ENCODE peak calls at places on chromosomes 11 and 22, in five cellular contexts. One of them, this sample, is unnamed.

GRCh38 chr22:28981818-28982499 is 79.7 kb downstream of the C22orf31 start:
- DNase-seq in gastrocnemius medialis: no peak
- DNase-seq in endothelial cell of umbilical vein: no peak
- DNase-seq in astrocyte: no peak
- DNase-seq in cardiac muscle cell: no peak
- DNase-seq in this sample: no peak

GRCh38 chr11:112082729-112083128 is 3.8 kb downstream of the TIMM8B start:
- DNase-seq in gastrocnemius medialis: peak; percentile 61
- DNase-seq in astrocyte: peak; percentile 53
- DNase-seq in endothelial cell of umbilical vein: no peak
- DNase-seq in cardiac muscle cell: no peak
- DNase-seq in this sample: peak; percentile 54

GRCh38 chr11:8717876-8718753 is 35.5 kb downstream of the RPL27A start:
- DNase-seq in gastrocnemius medialis: peak; percentile 61
- DNase-seq in cardiac muscle cell: no peak
- DNase-seq in endothelial cell of umbilical vein: peak; percentile 78
- DNase-seq in astrocyte: peak; percentile 92
- DNase-seq in this sample: peak; percentile 72

GRCh38 chr11:129106788-129107187 is 85.3 kb downstream of the ARHGAP32 start:
- DNase-seq in endothelial cell of umbilical vein: no peak
- DNase-seq in gastrocnemius medialis: no peak
- DNase-seq in astrocyte: no peak
- DNase-seq in cardiac muscle cell: no peak
- DNase-seq in this sample: no peak

GRCh38 chr11:75338516-75339218 is 12.8 kb downstream of the ARRB1 start:
- DNase-seq in astrocyte: peak; percentile 47
- DNase-seq in gastrocnemius medialis: no peak
- DNase-seq in endothelial cell of umbilical vein: peak; percentile 14
- DNase-seq in cardiac muscle cell: no peak
- DNase-seq in this sample: peak; percentile 24

GRCh38 chr11:20315800-20316199 is 47.7 kb upstream of the HTATIP2 start:
- DNase-seq in gastrocnemius medialis: no peak
- DNase-seq in endothelial cell of umbilical vein: no peak
- DNase-seq in cardiac muscle cell: no peak
- DNase-seq in astrocyte: no peak
- DNase-seq in this sample: no peak

GRCh38 chr11:65931773-65932557 is 12.7 kb downstream of the DRAP1 start:
- DNase-seq in endothelial cell of umbilical vein: no peak
- DNase-seq in cardiac muscle cell: no peak
- DNase-seq in gastrocnemius medialis: no peak
- DNase-seq in astrocyte: no peak
- DNase-seq in this sample: no peak

GRCh38 chr22:37309221-37310074 is 27.1 kb downstream of the CYTH4 start:
- DNase-seq in cardiac muscle cell: no peak
- DNase-seq in astrocyte: no peak
- DNase-seq in endothelial cell of umbilical vein: no peak
- DNase-seq in gastrocnemius medialis: peak; percentile 22
- DNase-seq in this sample: no peak

GRCh38 chr11:1826552-1827094 is 8.2 kb upstream of the SYT8 start:
- DNase-seq in endothelial cell of umbilical vein: no peak
- DNase-seq in astrocyte: peak; percentile 84
- DNase-seq in gastrocnemius medialis: no peak
- DNase-seq in cardiac muscle cell: no peak
- DNase-seq in this sample: peak; percentile 67

GRCh38 chr11:29251738-29252137 is 765.1 kb downstream of the KCNA4 start:
- DNase-seq in cardiac muscle cell: no peak
- DNase-seq in astrocyte: no peak
- DNase-seq in endothelial cell of umbilical vein: no peak
- DNase-seq in gastrocnemius medialis: no peak
- DNase-seq in this sample: no peak

GRCh38 chr22:19448739-19449421 is 1.4 kb upstream of the C22orf39 start:
- DNase-seq in cardiac muscle cell: no peak
- DNase-seq in endothelial cell of umbilical vein: no peak
- DNase-seq in gastrocnemius medialis: no peak
- DNase-seq in astrocyte: no peak
- DNase-seq in this sample: no peak

GRCh38 chr11:2419638-2420501 is 19.3 kb downstream of the TSSC4 start:
- DNase-seq in cardiac muscle cell: peak; percentile 86
- DNase-seq in endothelial cell of umbilical vein: peak; percentile 77
- DNase-seq in astrocyte: peak; percentile 39
- DNase-seq in gastrocnemius medialis: peak; percentile 64
- DNase-seq in this sample: peak; percentile 48

GRCh38 chr11:35185696-35186095 is 46.7 kb downstream of the CD44 start:
- DNase-seq in gastrocnemius medialis: no peak
- DNase-seq in cardiac muscle cell: peak; percentile 49
- DNase-seq in astrocyte: peak; percentile 59
- DNase-seq in endothelial cell of umbilical vein: no peak
- DNase-seq in this sample: peak; percentile 38

GRCh38 chr11:29214833-29215232 is 802.0 kb downstream of the KCNA4 start:
- DNase-seq in astrocyte: no peak
- DNase-seq in gastrocnemius medialis: no peak
- DNase-seq in endothelial cell of umbilical vein: no peak
- DNase-seq in cardiac muscle cell: no peak
- DNase-seq in this sample: no peak

GRCh38 chr11:65663634-65664200 is 1.0 kb upstream of the RELA start:
- DNase-seq in endothelial cell of umbilical vein: peak; percentile 63
- DNase-seq in gastrocnemius medialis: peak; percentile 56
- DNase-seq in astrocyte: peak; percentile 29
- DNase-seq in cardiac muscle cell: no peak
- DNase-seq in this sample: no peak

GRCh38 chr11:66133216-66133775 is 63.2 kb downstream of the PACS1 start:
- DNase-seq in endothelial cell of umbilical vein: no peak
- DNase-seq in cardiac muscle cell: no peak
- DNase-seq in gastrocnemius medialis: no peak
- DNase-seq in astrocyte: no peak
- DNase-seq in this sample: no peak

GRCh38 chr22:17213976-17214375 is 5.3 kb downstream of the ADA2 start:
- DNase-seq in cardiac muscle cell: peak; percentile 59
- DNase-seq in astrocyte: no peak
- DNase-seq in gastrocnemius medialis: peak; percentile 73
- DNase-seq in endothelial cell of umbilical vein: peak; percentile 40
- DNase-seq in this sample: peak; percentile 27

GRCh38 chr22:47453049-47453448 is 690.6 kb downstream of the TBC1D22A start:
- DNase-seq in astrocyte: no peak
- DNase-seq in endothelial cell of umbilical vein: no peak
- DNase-seq in gastrocnemius medialis: no peak
- DNase-seq in cardiac muscle cell: no peak
- DNase-seq in this sample: no peak

GRCh38 chr22:47449508-47450270 is 687.2 kb downstream of the TBC1D22A start:
- DNase-seq in cardiac muscle cell: no peak
- DNase-seq in endothelial cell of umbilical vein: no peak
- DNase-seq in gastrocnemius medialis: no peak
- DNase-seq in astrocyte: no peak
- DNase-seq in this sample: no peak

GRCh38 chr22:47448231-47449035 is 686.0 kb downstream of the TBC1D22A start:
- DNase-seq in astrocyte: no peak
- DNase-seq in cardiac muscle cell: no peak
- DNase-seq in gastrocnemius medialis: no peak
- DNase-seq in endothelial cell of umbilical vein: no peak
- DNase-seq in this sample: no peak

GRCh38 chr22:47450876-47451475 is 688.5 kb downstream of the TBC1D22A start:
- DNase-seq in astrocyte: no peak
- DNase-seq in endothelial cell of umbilical vein: no peak
- DNase-seq in cardiac muscle cell: no peak
- DNase-seq in gastrocnemius medialis: no peak
- DNase-seq in this sample: no peak

DNA sequence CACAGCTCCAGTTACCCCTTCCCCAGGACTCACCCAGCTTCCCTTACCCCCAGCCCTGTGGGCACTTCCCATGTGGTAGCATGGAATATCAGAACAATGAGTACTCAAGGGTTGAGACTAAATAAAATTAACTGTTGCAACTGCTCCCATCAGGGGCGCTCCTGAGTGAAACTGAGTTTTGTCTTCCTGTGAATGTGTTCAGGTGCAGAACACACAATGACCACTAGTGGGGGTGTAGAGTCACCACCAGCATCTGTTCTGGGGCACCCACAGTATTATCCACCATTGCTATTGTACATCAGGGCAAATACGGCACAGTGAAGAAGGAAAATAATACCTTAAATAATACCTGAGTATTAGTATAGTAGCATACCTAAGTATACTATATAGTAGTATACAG is 689.7 kb downstream of the TBC1D22A start:
- DNase-seq in endothelial cell of umbilical vein: no peak
- DNase-seq in gastrocnemius medialis: no peak
- DNase-seq in astrocyte: no peak
- DNase-seq in cardiac muscle cell: no peak
- DNase-seq in this sample: no peak
- TF ChIP-seq CTCF in endothelial cell of umbilical vein: no peak
- TF ChIP-seq CTCF in gastrocnemius medialis: no peak
- TF ChIP-seq CTCF in astrocyte: no peak
- TF ChIP-seq CTCF in cardiac muscle cell: no peak
- TF ChIP-seq CTCF in this sample: peak; percentile 18

GRCh38 chr11:126282742-126283591 is at the start of gene TIRAP:
- DNase-seq in gastrocnemius medialis: peak; percentile 59
- DNase-seq in astrocyte: peak; percentile 29
- DNase-seq in endothelial cell of umbilical vein: peak; percentile 55
- DNase-seq in cardiac muscle cell: peak; percentile 65
- DNase-seq in this sample: peak; percentile 19

GRCh38 chr11:126281245-126281644 is 1.6 kb upstream of the TIRAP start:
- DNase-seq in gastrocnemius medialis: no peak
- DNase-seq in endothelial cell of umbilical vein: no peak
- DNase-seq in astrocyte: no peak
- DNase-seq in cardiac muscle cell: peak; percentile 64
- DNase-seq in this sample: no peak

GRCh38 chr11:126280595-126280994 is 2.3 kb upstream of the TIRAP start:
- DNase-seq in cardiac muscle cell: no peak
- DNase-seq in astrocyte: no peak
- DNase-seq in gastrocnemius medialis: no peak
- DNase-seq in endothelial cell of umbilical vein: no peak
- DNase-seq in this sample: no peak

GRCh38 chr11:126282361-126282741 is 542 bp upstream of the TIRAP start:
- DNase-seq in endothelial cell of umbilical vein: no peak
- DNase-seq in astrocyte: peak; percentile 23
- DNase-seq in gastrocnemius medialis: peak; percentile 44
- DNase-seq in cardiac muscle cell: peak; percentile 35
- DNase-seq in this sample: peak; percentile 39

GRCh38 chr11:126281666-126282175 is 1.2 kb upstream of the TIRAP start:
- DNase-seq in gastrocnemius medialis: no peak
- DNase-seq in astrocyte: no peak
- DNase-seq in endothelial cell of umbilical vein: no peak
- DNase-seq in cardiac muscle cell: no peak
- DNase-seq in this sample: no peak
- H3K4me3 ChIP-seq in gastrocnemius medialis: peak overlapping the region; percentile 72
- H3K4me3 ChIP-seq in astrocyte: no peak overlapping the region
- H3K4me3 ChIP-seq in endothelial cell of umbilical vein: no peak overlapping the region
- H3K4me3 ChIP-seq in cardiac muscle cell: no peak overlapping the region
- H3K4me3 ChIP-seq in this sample: no peak overlapping the region

DNA sequence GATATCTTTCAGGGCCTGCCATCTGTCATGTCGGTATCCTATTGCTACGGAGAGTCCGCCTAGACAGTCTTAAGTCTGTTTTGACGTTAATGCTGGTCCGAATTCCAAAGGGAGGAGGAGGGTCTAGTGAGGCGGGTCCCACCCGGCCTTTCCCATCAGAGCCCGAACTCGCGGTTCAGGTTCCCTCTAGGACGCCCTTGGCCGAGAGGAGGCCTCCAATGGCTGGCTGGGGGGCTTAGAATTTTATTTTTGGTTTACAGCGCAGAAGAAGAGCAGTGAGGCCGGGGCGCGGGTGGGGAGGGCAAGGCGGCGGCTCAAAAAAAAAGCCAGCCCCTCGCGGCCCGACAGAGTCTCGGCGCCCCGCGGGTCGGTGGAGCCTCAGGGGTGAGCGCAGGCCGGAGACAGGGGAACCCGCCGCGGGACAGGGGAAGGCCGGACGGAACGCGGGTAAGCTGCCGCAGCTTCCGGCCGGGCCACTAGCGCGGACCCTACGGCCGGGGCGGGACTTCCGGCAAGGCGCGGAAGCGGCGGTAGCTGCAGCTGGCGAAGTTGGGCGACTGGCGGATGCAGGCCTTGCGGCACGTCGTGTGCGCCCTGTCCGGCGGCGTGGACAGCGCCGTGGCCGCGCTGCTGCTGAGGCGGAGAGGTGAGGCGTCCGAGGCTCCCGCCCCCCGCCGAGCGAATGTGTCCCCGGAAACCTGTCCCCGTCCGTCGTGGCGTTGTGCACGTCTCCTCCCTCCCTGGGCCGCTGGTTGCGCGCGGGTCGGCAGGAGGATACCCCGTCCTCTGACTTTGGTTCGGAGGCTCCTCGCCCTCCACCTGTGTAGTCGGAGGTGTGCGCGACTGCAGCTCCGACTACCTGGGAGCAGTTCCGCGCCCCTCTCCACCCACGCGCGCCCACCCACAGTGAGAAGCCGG is at the start of gene TRMU:
- DNase-seq in gastrocnemius medialis: peak; percentile 78
- DNase-seq in astrocyte: peak; percentile 80
- DNase-seq in endothelial cell of umbilical vein: peak; percentile 84
- DNase-seq in cardiac muscle cell: peak; percentile 94
- DNase-seq in this sample: peak; percentile 53
- H3K36me3 ChIP-seq in gastrocnemius medialis: no peaks in the 10 kb centered on the region
- H3K36me3 ChIP-seq in astrocyte: peaks cover 17% of the 10 kb centered on the region
- H3K36me3 ChIP-seq in endothelial cell of umbilical vein: peaks cover 18% of the 10 kb centered on the region
- H3K36me3 ChIP-seq in cardiac muscle cell: peaks cover 23% of the 10 kb centered on the region
- H3K36me3 ChIP-seq in this sample: peaks cover 22% of the 10 kb centered on the region

GRCh38 chr11:441043-441417 is 781 bp downstream of the ANO9 start:
- DNase-seq in astrocyte: no peak
- DNase-seq in gastrocnemius medialis: no peak
- DNase-seq in cardiac muscle cell: no peak
- DNase-seq in endothelial cell of umbilical vein: no peak
- DNase-seq in this sample: no peak
- TF ChIP-seq CTCF in astrocyte: no peak
- TF ChIP-seq CTCF in gastrocnemius medialis: no peak
- TF ChIP-seq CTCF in cardiac muscle cell: no peak
- TF ChIP-seq CTCF in endothelial cell of umbilical vein: no peak
- TF ChIP-seq CTCF in this sample: no peak

DNA sequence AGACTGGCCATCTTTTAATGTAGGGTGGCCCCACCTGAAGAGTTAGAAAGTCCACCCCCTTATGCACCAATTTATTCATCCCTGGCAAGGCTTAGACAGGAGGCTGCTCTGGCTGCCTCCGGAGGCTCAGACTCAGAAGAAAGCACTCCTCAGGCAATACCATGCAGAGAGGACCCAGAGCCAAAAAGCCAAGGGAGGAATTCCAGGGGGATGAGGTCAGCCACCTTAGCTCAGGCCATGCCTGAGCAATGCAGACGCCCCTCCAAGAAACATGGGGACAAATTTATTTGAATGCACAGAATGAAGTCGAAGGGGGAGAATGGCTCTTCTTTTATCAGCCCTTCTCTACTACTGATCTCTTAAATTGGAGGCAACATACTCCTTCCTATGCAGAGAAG is 39.7 kb upstream of the GLYAT start:
- DNase-seq in cardiac muscle cell: no peak
- DNase-seq in astrocyte: no peak
- DNase-seq in gastrocnemius medialis: no peak
- DNase-seq in endothelial cell of umbilical vein: no peak
- DNase-seq in this sample: no peak
- H3K4me3 ChIP-seq in cardiac muscle cell: no peak overlapping the region
- H3K4me3 ChIP-seq in astrocyte: no peak overlapping the region
- H3K4me3 ChIP-seq in gastrocnemius medialis: no peak overlapping the region
- H3K4me3 ChIP-seq in endothelial cell of umbilical vein: no peak overlapping the region
- H3K4me3 ChIP-seq in this sample: no peak overlapping the region

DNA sequence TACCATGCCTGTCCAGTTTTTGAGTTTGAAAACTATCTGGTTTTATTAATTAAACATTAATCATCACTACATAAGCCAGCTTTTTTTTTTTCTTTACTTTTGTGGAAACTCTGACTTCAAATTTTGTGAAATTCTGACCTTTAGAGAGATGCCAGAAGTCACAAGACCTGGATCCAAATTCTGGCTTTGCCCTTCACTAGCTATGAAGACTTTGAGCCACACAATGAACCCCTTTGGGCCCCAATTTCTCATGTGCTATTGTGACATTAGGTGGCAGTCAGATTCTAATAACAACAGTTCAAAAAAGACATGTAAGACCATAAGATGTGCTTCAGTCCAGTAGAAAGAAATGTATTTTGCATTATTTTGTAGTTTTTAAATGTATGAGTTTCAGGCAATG is 60.3 kb downstream of the ZC3H12C start:
- DNase-seq in cardiac muscle cell: no peak
- DNase-seq in endothelial cell of umbilical vein: no peak
- DNase-seq in gastrocnemius medialis: no peak
- DNase-seq in astrocyte: no peak
- DNase-seq in this sample: no peak
- H3K36me3 ChIP-seq in cardiac muscle cell: no peaks in the 10 kb centered on the region
- H3K36me3 ChIP-seq in endothelial cell of umbilical vein: no peaks in the 10 kb centered on the region
- H3K36me3 ChIP-seq in gastrocnemius medialis: no peaks in the 10 kb centered on the region
- H3K36me3 ChIP-seq in astrocyte: no peaks in the 10 kb centered on the region
- H3K36me3 ChIP-seq in this sample: peaks cover 15% of the 10 kb centered on the region